ENCODE peak calls at places on chromosomes 16 and 17, in five cellular contexts. D is neuronal stem cell; P is stimulated activated CD8-positive, alpha-beta memory T cell treated with anti-CD3 and anti-CD28 coated beads, Interleukin-15, amount 100 ng/mL, for 24 hours; V is upper lobe of right lung; I is AG04450. Q is an unnamed sample.

GRCh38 chr17:43552229-43552837 is 6.2 kb upstream of the ETV4 start:
- DNase-seq in D (no peak), P (no peak), V (no peak), I (no peak), Q (no peak)

GRCh38 chr16:4704491-4704890 is 11.1 kb downstream of the NUDT16L1 start:
- DNase-seq in D (no peak), P (no peak), V (no peak), I (no peak), Q (no peak)

GRCh38 chr17:43673516-43674323 is 12.0 kb upstream of the MEOX1 start:
- DNase-seq in D (peak; percentile 69), P (peak; percentile 60), V (peak; percentile 73), I (no peak), Q (no peak)

GRCh38 chr16:2471653-2472487 is 773 bp downstream of the NTN3 start:
- DNase-seq in D (no peak), P (no peak), V (no peak), I (no peak), Q (no peak)

GRCh38 chr16:7025616-7026190 is 306.9 kb upstream of the RBFOX1 start:
- DNase-seq in D (peak; percentile 88), P (no peak), V (peak; percentile 83), I (no peak), Q (no peak)

GRCh38 chr17:2710804-2711607 is 558 bp downstream of the CLUH start:
- DNase-seq in D (no peak), P (no peak), V (peak; percentile 79), I (no peak), Q (no peak)

GRCh38 chr17:81869221-81870154 is 1.6 kb downstream of the ARHGDIA start:
- DNase-seq in D (no peak), P (peak; percentile 41), V (peak; percentile 70), I (no peak), Q (no peak)

GRCh38 chr17:59513934-59514841 is 51.2 kb upstream of the DHX40 start:
- DNase-seq in D (no peak), P (no peak), V (peak; percentile 90), I (peak; percentile 8), Q (no peak)

GRCh38 chr17:61966201-61966600 is 38.4 kb upstream of the INTS2 start:
- DNase-seq in D (no peak), P (no peak), V (no peak), I (no peak), Q (no peak)

GRCh38 chr16:13453938-13454553 is 465.9 kb upstream of the ERCC4 start:
- DNase-seq in D (peak; percentile 51), P (no peak), V (no peak), I (no peak), Q (no peak)

GRCh38 chr16:21226749-21227148 is 6.8 kb upstream of the ANKS4B start:
- DNase-seq in D (no peak), P (no peak), V (no peak), I (no peak), Q (no peak)

GRCh38 chr17:1561420-1562177 is 993 bp downstream of the PITPNA start:
- DNase-seq in D (no peak), P (no peak), V (peak; percentile 74), I (no peak), Q (no peak)

GRCh38 chr17:45262516-45263476 is 902 bp upstream of the SPATA32 start:
- DNase-seq in D (no peak), P (no peak), V (no peak), I (no peak), Q (no peak)

GRCh38 chr17:46862949-46863348 is 11.6 kb downstream of the WNT9B start:
- DNase-seq in D (no peak), P (no peak), V (no peak), I (no peak), Q (no peak)

GRCh38 chr17:78271419-78272160 is 40.2 kb downstream of the TMEM235 start:
- DNase-seq in D (no peak), P (no peak), V (no peak), I (no peak), Q (no peak)

GRCh38 chr16:58462499-58462996 is 37.4 kb upstream of the NDRG4 start:
- DNase-seq in D (no peak), P (no peak), V (no peak), I (no peak), Q (no peak)

GRCh38 chr17:47728214-47728877 is 4.7 kb upstream of the TBX21 start:
- DNase-seq in D (no peak), P (no peak), V (no peak), I (no peak), Q (no peak)

GRCh38 chr16:89155184-89155679 is 16.3 kb upstream of the CDH15 start:
- DNase-seq in D (no peak), P (no peak), V (peak; percentile 82), I (peak; percentile 47), Q (peak; percentile 5)

GRCh38 chr17:65797809-65798208 is 236.4 kb upstream of the AXIN2 start:
- DNase-seq in D (no peak), P (no peak), V (no peak), I (no peak), Q (no peak)

GRCh38 chr17:4365628-4366311 is 705 bp downstream of the UBE2G1 start:
- DNase-seq in D (peak; percentile 58), P (peak; percentile 6), V (no peak), I (no peak), Q (no peak)

GRCh38 chr16:88655053-88655732 is 4.3 kb upstream of the CYBA start:
- DNase-seq in D (no peak), P (no peak), V (no peak), I (no peak), Q (no peak)

GRCh38 chr17:58525239-58525638 is 10.8 kb upstream of the MTMR4 start:
- DNase-seq in D (no peak), P (no peak), V (no peak), I (peak; percentile 55), Q (no peak)

GRCh38 chr17:72527819-72528218 is 407.0 kb downstream of the SOX9 start:
- DNase-seq in D (no peak), P (no peak), V (no peak), I (no peak), Q (no peak)

GRCh38 chr16:48511716-48512115 is 98.3 kb downstream of the N4BP1 start:
- DNase-seq in D (no peak), P (no peak), V (no peak), I (no peak), Q (no peak)

GRCh38 chr16:3058173-3059030 is 7.0 kb upstream of the IL32 start:
- DNase-seq in D (peak; percentile 23), P (no peak), V (peak; percentile 81), I (no peak), Q (no peak)

GRCh38 chr16:27428035-27428785 is 26.2 kb downstream of the IL21R start:
- DNase-seq in D (no peak), P (no peak), V (peak; percentile 35), I (no peak), Q (no peak)

GRCh38 chr16:68961778-68962402 is 118.6 kb downstream of the TANGO6 start:
- DNase-seq in D (no peak), P (no peak), V (no peak), I (no peak), Q (no peak)

GRCh38 chr17:5680766-5681165 is 96.5 kb upstream of the NLRP1 start:
- DNase-seq in D (no peak), P (no peak), V (no peak), I (no peak), Q (no peak)

GRCh38 chr17:72977768-72978417 is 114.6 kb downstream of the SLC39A11 start:
- DNase-seq in D (no peak), P (no peak), V (no peak), I (no peak), Q (no peak)

GRCh38 chr16:70611224-70611598 is 35.1 kb upstream of the IL34 start:
- DNase-seq in D (no peak), P (no peak), V (no peak), I (no peak), Q (no peak)

GRCh38 chr17:45404870-45405249 is 27.8 kb downstream of the ARHGAP27 start:
- DNase-seq in D (no peak), P (no peak), V (no peak), I (no peak), Q (no peak)

GRCh38 chr16:88769617-88770458 is 15.2 kb downstream of the PIEZO1 start:
- DNase-seq in D (peak; percentile 67), P (no peak), V (peak; percentile 86), I (no peak), Q (no peak)

GRCh38 chr16:69741951-69742904 is 12.5 kb downstream of the NOB1 start:
- DNase-seq in D (no peak), P (no peak), V (peak; percentile 83), I (no peak), Q (no peak)

GRCh38 chr16:55663770-55664677 is 8.2 kb downstream of the SLC6A2 start:
- DNase-seq in D (no peak), P (no peak), V (no peak), I (no peak), Q (no peak)